ENCODE peak calls at places on chromosomes 1 and 21, in nine cellular contexts. N, J, Q, I, Z, Y, E, G and X are unnamed samples.

GRCh38 chr21:34844924-34845238 is 176.1 kb downstream of the CLIC6 start:
- DNase-seq in N (no peak), J (no peak), Q (no peak), I (no peak), Z (no peak), Y (no peak), E (no peak), G (no peak), X (peak; percentile 47)

GRCh38 chr1:215891266-215891665 is 324.2 kb downstream of the KCTD3 start:
- DNase-seq in N (no peak), J (no peak), Q (no peak), I (no peak), Z (no peak), Y (no peak), E (no peak), G (no peak), X (no peak)

GRCh38 chr1:37325010-37325409 is 149.4 kb upstream of the ZC3H12A start:
- DNase-seq in N (no peak), J (no peak), Q (no peak), I (no peak), Z (no peak), Y (no peak), E (no peak), G (no peak), X (no peak)

GRCh38 chr1:17045623-17046022 is 8.2 kb downstream of the SDHB start:
- DNase-seq in N (no peak), J (peak; percentile 49), Q (peak; percentile 52), I (no peak), Z (no peak), Y (no peak), E (no peak), G (no peak), X (no peak)

GRCh38 chr1:91643431-91643830 is 142.8 kb downstream of the CDC7 start:
- DNase-seq in N (no peak), J (no peak), Q (peak; percentile 58), I (no peak), Z (no peak), Y (no peak), E (no peak), G (no peak), X (no peak)

GRCh38 chr1:175090775-175091174 is 23.1 kb downstream of the TNN start:
- DNase-seq in N (no peak), J (no peak), Q (no peak), I (no peak), Z (no peak), Y (no peak), E (no peak), G (no peak), X (no peak)

GRCh38 chr1:204623894-204624361 is 61.6 kb downstream of the LRRN2 start:
- DNase-seq in N (peak; percentile 21), J (peak; percentile 57), Q (no peak), I (no peak), Z (no peak), Y (no peak), E (no peak), G (peak; percentile 36), X (no peak)

GRCh38 chr1:30160999-30161689 is 562.2 kb downstream of the MATN1 start:
- DNase-seq in N (no peak), J (no peak), Q (no peak), I (no peak), Z (no peak), Y (no peak), E (no peak), G (no peak), X (no peak)

GRCh38 chr1:207268753-207269511 is 52.5 kb upstream of the CD55 start:
- DNase-seq in N (no peak), J (no peak), Q (no peak), I (no peak), Z (no peak), Y (no peak), E (no peak), G (no peak), X (no peak)

GRCh38 chr1:153032677-153033308 is 1.8 kb downstream of the SPRR1B start:
- DNase-seq in N (peak; percentile 36), J (peak; percentile 21), Q (peak; percentile 28), I (no peak), Z (peak; percentile 33), Y (no peak), E (peak; percentile 4), G (peak; percentile 33), X (no peak)

GRCh38 chr1:223707270-223708000 is 4.9 kb upstream of the CAPN2 start:
- DNase-seq in N (peak; percentile 93), J (no peak), Q (peak; percentile 84), I (peak; percentile 73), Z (peak; percentile 95), Y (peak; percentile 72), E (peak; percentile 99), G (peak; percentile 76), X (peak; percentile 66)

GRCh38 chr1:111140680-111140967 is 601 bp downstream of the CEPT1 start:
- DNase-seq in N (no peak), J (peak; percentile 78), Q (no peak), I (peak; percentile 24), Z (no peak), Y (peak; percentile 58), E (peak; percentile 30), G (peak; percentile 67), X (no peak)

GRCh38 chr21:34204021-34204420 is 130.6 kb downstream of the MRPS6 start:
- DNase-seq in N (no peak), J (no peak), Q (no peak), I (no peak), Z (no peak), Y (no peak), E (no peak), G (no peak), X (no peak)

GRCh38 chr1:160726114-160726497 is 12.9 kb upstream of the SLAMF7 start:
- DNase-seq in N (no peak), J (no peak), Q (no peak), I (no peak), Z (no peak), Y (no peak), E (no peak), G (no peak), X (no peak)

GRCh38 chr1:63906053-63906704 is 132.4 kb downstream of the ROR1 start:
- DNase-seq in N (no peak), J (peak; percentile 42), Q (no peak), I (no peak), Z (no peak), Y (no peak), E (no peak), G (no peak), X (no peak)

GRCh38 chr1:118989878-118990378 is 1.8 kb upstream of the TBX15 start:
- DNase-seq in N (no peak), J (peak; percentile 56), Q (no peak), I (no peak), Z (peak; percentile 96), Y (no peak), E (peak; percentile 80), G (no peak), X (no peak)

GRCh38 chr1:243605604-243606003 is 244.4 kb downstream of the AKT3 start:
- DNase-seq in N (no peak), J (no peak), Q (no peak), I (no peak), Z (no peak), Y (no peak), E (peak; percentile 65), G (no peak), X (no peak)

DNA sequence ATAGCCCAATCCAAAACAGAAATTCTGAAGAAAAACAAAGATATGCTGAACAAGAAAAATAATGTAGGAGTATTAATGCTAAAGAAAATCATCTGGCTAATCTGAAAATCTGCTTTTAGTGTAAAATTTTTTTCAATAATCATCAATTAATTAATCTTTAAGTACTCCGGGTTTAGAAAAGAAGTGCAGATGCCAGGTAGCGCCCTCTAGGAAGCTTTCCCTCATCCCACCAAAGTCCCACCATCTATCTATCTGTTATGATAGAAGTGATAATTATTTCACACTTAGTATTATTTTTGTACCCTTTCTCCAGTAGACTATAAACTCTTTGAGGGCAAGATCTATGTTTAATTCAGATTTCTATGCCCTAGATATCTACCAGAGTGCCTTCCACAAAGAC is 240.3 kb downstream of the AKT3 start:
- DNase-seq in N (no peak), J (no peak), Q (no peak), I (no peak), Z (no peak), Y (no peak), E (no peak), G (no peak), X (no peak)
- H3K36me3 ChIP-seq in N (no peaks in the 10 kb centered on the region), J (no peaks in the 10 kb centered on the region), Q (no peaks in the 10 kb centered on the region), I (no peaks in the 10 kb centered on the region), Z (peaks cover 22% of the 10 kb centered on the region), Y (no peaks in the 10 kb centered on the region), E (peaks cover 2% of the 10 kb centered on the region), G (no peaks in the 10 kb centered on the region), X (no peaks in the 10 kb centered on the region)

DNA sequence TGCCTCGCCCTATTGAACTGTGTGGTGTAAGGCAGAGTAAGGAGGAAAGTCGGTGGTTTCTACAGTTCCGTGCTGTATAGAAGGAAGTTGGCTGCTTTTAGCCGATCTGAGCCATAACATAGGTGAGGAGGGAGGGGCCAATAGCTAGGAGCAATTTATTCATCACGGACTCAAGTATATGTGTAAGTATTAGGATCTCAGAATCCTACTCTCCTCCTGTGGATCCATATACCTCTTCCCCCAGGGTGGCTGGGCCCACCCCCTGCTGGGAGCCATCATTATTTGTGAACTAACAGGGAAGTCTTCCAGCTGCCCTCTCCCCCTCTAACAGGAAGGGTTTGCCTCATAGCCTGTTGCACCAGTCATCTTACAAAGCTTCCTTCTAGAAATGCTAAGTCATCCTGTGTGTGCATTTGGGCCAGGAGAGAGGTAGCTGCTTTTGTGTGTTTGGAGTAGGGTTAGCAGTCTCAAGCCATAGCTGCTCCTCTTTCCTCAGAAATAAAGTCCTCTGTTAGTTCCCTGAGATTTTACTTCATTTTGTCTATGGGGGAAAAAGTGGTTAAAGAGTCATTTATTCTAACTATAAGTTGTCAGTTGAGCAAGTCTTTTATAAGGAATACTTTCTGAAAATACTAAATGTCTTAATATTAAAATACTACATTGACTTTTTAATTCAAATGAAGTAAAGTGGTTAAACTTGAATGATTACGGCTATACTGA is 14.9 kb upstream of the CENPS start:
- DNase-seq in N (no peak), J (no peak), Q (no peak), I (peak; percentile 20), Z (peak; percentile 23), Y (peak; percentile 34), E (peak; percentile 38), G (peak; percentile 24), X (no peak)
- H3K27ac ChIP-seq in N (no peak overlapping the region), J (no peak overlapping the region), Q (peak overlapping the region; percentile 7), I (no peak overlapping the region), Z (no peak overlapping the region), Y (peak overlapping the region; percentile 39), E (peak overlapping the region; percentile 58), G (peak overlapping the region; percentile 14), X (no peak overlapping the region)

GRCh38 chr1:10160173-10160572 is 50.2 kb upstream of the KIF1B start:
- DNase-seq in N (no peak), J (no peak), Q (no peak), I (no peak), Z (no peak), Y (no peak), E (no peak), G (no peak), X (no peak)

GRCh38 chr1:10161121-10161520 is 49.2 kb upstream of the KIF1B start:
- DNase-seq in N (no peak), J (no peak), Q (no peak), I (no peak), Z (no peak), Y (no peak), E (no peak), G (no peak), X (peak; percentile 29)

GRCh38 chr1:10161541-10162290 is 48.7 kb upstream of the KIF1B start:
- DNase-seq in N (no peak), J (no peak), Q (no peak), I (no peak), Z (no peak), Y (no peak), E (no peak), G (no peak), X (no peak)
- H3K36me3 ChIP-seq in N (no peaks in the 10 kb centered on the region), J (no peaks in the 10 kb centered on the region), Q (no peaks in the 10 kb centered on the region), I (peaks cover 9% of the 10 kb centered on the region), Z (peaks cover 46% of the 10 kb centered on the region), Y (peaks cover 32% of the 10 kb centered on the region), E (peaks cover 21% of the 10 kb centered on the region), G (peaks cover 9% of the 10 kb centered on the region), X (peaks cover 19% of the 10 kb centered on the region)

GRCh38 chr21:39007532-39007931 is 175.7 kb downstream of the PSMG1 start:
- DNase-seq in N (no peak), J (no peak), Q (no peak), I (no peak), Z (no peak), Y (no peak), E (no peak), G (no peak), X (no peak)
- H3K27ac ChIP-seq in N (no peak overlapping the region), J (no peak overlapping the region), Q (peak overlapping the region; percentile 76), I (peak overlapping the region; percentile 86), Z (no peak overlapping the region), Y (peak overlapping the region; percentile 82), E (no peak overlapping the region), G (no peak overlapping the region), X (no peak overlapping the region)